ENCODE peak calls at places on chromosomes 1 and 21, in four cellular contexts. One of them, this sample, is unnamed.
A peak's percentile ranks its signal among the peaks of the same experiment; 100 is the strongest.

GRCh38 chr1:51242546-51242945 is 6.5 kb downstream of the RNF11 start:
- DNase-seq in activated naive CD4-positive, alpha-beta T cell treated with anti-CD3 and anti-CD28 coated beads, Interleukin-2, amount 50 U/mL, for 16 hours: no peak
- DNase-seq in left lobe of liver: no peak
- DNase-seq in AG04450: no peak
- DNase-seq in this sample: no peak

GRCh38 chr1:60960846-60961542 is 121.4 kb upstream of the NFIA start:
- DNase-seq in activated naive CD4-positive, alpha-beta T cell treated with anti-CD3 and anti-CD28 coated beads, Interleukin-2, amount 50 U/mL, for 16 hours: no peak
- DNase-seq in left lobe of liver: no peak
- DNase-seq in AG04450: no peak
- DNase-seq in this sample: no peak

GRCh38 chr1:214364335-214364734 is 83.4 kb downstream of the SMYD2 start:
- DNase-seq in activated naive CD4-positive, alpha-beta T cell treated with anti-CD3 and anti-CD28 coated beads, Interleukin-2, amount 50 U/mL, for 16 hours: no peak
- DNase-seq in left lobe of liver: no peak
- DNase-seq in AG04450: no peak
- DNase-seq in this sample: no peak

GRCh38 chr1:115564201-115564600 is 77.6 kb upstream of the VANGL1 start:
- DNase-seq in activated naive CD4-positive, alpha-beta T cell treated with anti-CD3 and anti-CD28 coated beads, Interleukin-2, amount 50 U/mL, for 16 hours: no peak
- DNase-seq in left lobe of liver: no peak
- DNase-seq in AG04450: no peak
- DNase-seq in this sample: no peak

GRCh38 chr1:193754732-193755427 is 568.5 kb upstream of the B3GALT2 start:
- DNase-seq in activated naive CD4-positive, alpha-beta T cell treated with anti-CD3 and anti-CD28 coated beads, Interleukin-2, amount 50 U/mL, for 16 hours: no peak
- DNase-seq in left lobe of liver: no peak
- DNase-seq in AG04450: no peak
- DNase-seq in this sample: no peak

GRCh38 chr1:104156804-104157203 is 407.1 kb downstream of the AMY1C start:
- DNase-seq in activated naive CD4-positive, alpha-beta T cell treated with anti-CD3 and anti-CD28 coated beads, Interleukin-2, amount 50 U/mL, for 16 hours: no peak
- DNase-seq in left lobe of liver: no peak
- DNase-seq in AG04450: no peak
- DNase-seq in this sample: no peak

GRCh38 chr1:58089898-58090535 is 456.5 kb downstream of the OMA1 start:
- DNase-seq in activated naive CD4-positive, alpha-beta T cell treated with anti-CD3 and anti-CD28 coated beads, Interleukin-2, amount 50 U/mL, for 16 hours: no peak
- DNase-seq in left lobe of liver: no peak
- DNase-seq in AG04450: no peak
- DNase-seq in this sample: no peak

GRCh38 chr1:27785763-27786162 is 12.7 kb downstream of the STX12 start:
- DNase-seq in activated naive CD4-positive, alpha-beta T cell treated with anti-CD3 and anti-CD28 coated beads, Interleukin-2, amount 50 U/mL, for 16 hours: no peak
- DNase-seq in left lobe of liver: no peak
- DNase-seq in AG04450: no peak
- DNase-seq in this sample: no peak

GRCh38 chr1:8154621-8155052 is 128.5 kb upstream of the ERRFI1 start:
- DNase-seq in activated naive CD4-positive, alpha-beta T cell treated with anti-CD3 and anti-CD28 coated beads, Interleukin-2, amount 50 U/mL, for 16 hours: no peak
- DNase-seq in left lobe of liver: no peak
- DNase-seq in AG04450: no peak
- DNase-seq in this sample: no peak

GRCh38 chr1:210250665-210250997 is 18.0 kb downstream of the SERTAD4 start:
- DNase-seq in activated naive CD4-positive, alpha-beta T cell treated with anti-CD3 and anti-CD28 coated beads, Interleukin-2, amount 50 U/mL, for 16 hours: no peak
- DNase-seq in left lobe of liver: no peak
- DNase-seq in AG04450: no peak
- DNase-seq in this sample: no peak

GRCh38 chr1:6960291-6960758 is 175.1 kb downstream of the CAMTA1 start:
- DNase-seq in activated naive CD4-positive, alpha-beta T cell treated with anti-CD3 and anti-CD28 coated beads, Interleukin-2, amount 50 U/mL, for 16 hours: no peak
- DNase-seq in left lobe of liver: peak; percentile 83
- DNase-seq in AG04450: peak; percentile 15
- DNase-seq in this sample: no peak

GRCh38 chr1:29370067-29370466 is 133.7 kb downstream of the PTPRU start:
- DNase-seq in activated naive CD4-positive, alpha-beta T cell treated with anti-CD3 and anti-CD28 coated beads, Interleukin-2, amount 50 U/mL, for 16 hours: no peak
- DNase-seq in left lobe of liver: no peak
- DNase-seq in AG04450: no peak
- DNase-seq in this sample: no peak

GRCh38 chr1:31576201-31576669 is at the start of gene TINAGL1:
- DNase-seq in activated naive CD4-positive, alpha-beta T cell treated with anti-CD3 and anti-CD28 coated beads, Interleukin-2, amount 50 U/mL, for 16 hours: no peak
- DNase-seq in left lobe of liver: peak; percentile 49
- DNase-seq in AG04450: no peak
- DNase-seq in this sample: peak; percentile 87

GRCh38 chr1:198776602-198777029 is 137.8 kb downstream of the PTPRC start:
- DNase-seq in activated naive CD4-positive, alpha-beta T cell treated with anti-CD3 and anti-CD28 coated beads, Interleukin-2, amount 50 U/mL, for 16 hours: no peak
- DNase-seq in left lobe of liver: no peak
- DNase-seq in AG04450: peak; percentile 67
- DNase-seq in this sample: peak; percentile 89

GRCh38 chr1:155984341-155984740 is 6.0 kb upstream of the ARHGEF2 start:
- DNase-seq in activated naive CD4-positive, alpha-beta T cell treated with anti-CD3 and anti-CD28 coated beads, Interleukin-2, amount 50 U/mL, for 16 hours: no peak
- DNase-seq in left lobe of liver: no peak
- DNase-seq in AG04450: no peak
- DNase-seq in this sample: no peak

GRCh38 chr1:236394016-236394481 is at the start of gene EDARADD:
- DNase-seq in activated naive CD4-positive, alpha-beta T cell treated with anti-CD3 and anti-CD28 coated beads, Interleukin-2, amount 50 U/mL, for 16 hours: no peak
- DNase-seq in left lobe of liver: no peak
- DNase-seq in AG04450: no peak
- DNase-seq in this sample: no peak

GRCh38 chr21:33229776-33230517 is at the start of gene IFNAR2:
- DNase-seq in activated naive CD4-positive, alpha-beta T cell treated with anti-CD3 and anti-CD28 coated beads, Interleukin-2, amount 50 U/mL, for 16 hours: peak; percentile 78
- DNase-seq in left lobe of liver: peak; percentile 88
- DNase-seq in AG04450: no peak
- DNase-seq in this sample: peak; percentile 94

GRCh38 chr1:214316597-214316996 is 35.6 kb downstream of the SMYD2 start:
- DNase-seq in activated naive CD4-positive, alpha-beta T cell treated with anti-CD3 and anti-CD28 coated beads, Interleukin-2, amount 50 U/mL, for 16 hours: no peak
- DNase-seq in left lobe of liver: peak; percentile 78
- DNase-seq in AG04450: no peak
- DNase-seq in this sample: no peak

GRCh38 chr1:32486463-32487113 is 21.7 kb downstream of the ZBTB8B start:
- DNase-seq in activated naive CD4-positive, alpha-beta T cell treated with anti-CD3 and anti-CD28 coated beads, Interleukin-2, amount 50 U/mL, for 16 hours: no peak
- DNase-seq in left lobe of liver: no peak
- DNase-seq in AG04450: no peak
- DNase-seq in this sample: no peak

GRCh38 chr1:11450310-11450709 is 28.6 kb upstream of the DISP3 start:
- DNase-seq in activated naive CD4-positive, alpha-beta T cell treated with anti-CD3 and anti-CD28 coated beads, Interleukin-2, amount 50 U/mL, for 16 hours: no peak
- DNase-seq in left lobe of liver: no peak
- DNase-seq in AG04450: no peak
- DNase-seq in this sample: no peak

GRCh38 chr1:178938959-178939317 is 68.1 kb upstream of the ANGPTL1 start:
- DNase-seq in activated naive CD4-positive, alpha-beta T cell treated with anti-CD3 and anti-CD28 coated beads, Interleukin-2, amount 50 U/mL, for 16 hours: no peak
- DNase-seq in left lobe of liver: no peak
- DNase-seq in AG04450: peak; percentile 21
- DNase-seq in this sample: no peak

GRCh38 chr1:36251794-36252481 is 27.7 kb downstream of the THRAP3 start:
- DNase-seq in activated naive CD4-positive, alpha-beta T cell treated with anti-CD3 and anti-CD28 coated beads, Interleukin-2, amount 50 U/mL, for 16 hours: no peak
- DNase-seq in left lobe of liver: peak; percentile 80
- DNase-seq in AG04450: no peak
- DNase-seq in this sample: no peak